ENCODE peak calls at places on chromosomes 13 and 19, in eight cellular contexts. One of them, this sample, is unnamed.

GRCh38 chr19:4676955-4677731 is 7.0 kb upstream of the MYDGF start:
- DNase-seq in Calu3: peak
- DNase-seq in psoas muscle: peak
- DNase-seq in astrocyte of the cerebellum: no peak
- DNase-seq in astrocyte of the spinal cord: peak
- DNase-seq in neural progenitor cell: peak
- DNase-seq in omental fat pad: no peak
- DNase-seq in HFF-Myc: peak
- DNase-seq in this sample: peak

GRCh38 chr13:93915269-93915809 is 564.1 kb downstream of the DCT start:
- DNase-seq in Calu3: no peak
- DNase-seq in psoas muscle: no peak
- DNase-seq in astrocyte of the spinal cord: peak
- DNase-seq in omental fat pad: no peak
- DNase-seq in neural progenitor cell: no peak
- DNase-seq in HFF-Myc: peak
- DNase-seq in astrocyte of the cerebellum: no peak
- DNase-seq in this sample: no peak

GRCh38 chr19:36950335-36951119 is 34.4 kb downstream of the ZNF568 start:
- DNase-seq in HFF-Myc: no peak
- DNase-seq in omental fat pad: no peak
- DNase-seq in astrocyte of the spinal cord: no peak
- DNase-seq in psoas muscle: no peak
- DNase-seq in neural progenitor cell: no peak
- DNase-seq in Calu3: no peak
- DNase-seq in astrocyte of the cerebellum: no peak
- DNase-seq in this sample: no peak

GRCh38 chr19:31553112-31553843 is 204.0 kb upstream of the TSHZ3 start:
- DNase-seq in Calu3: no peak
- DNase-seq in neural progenitor cell: no peak
- DNase-seq in astrocyte of the cerebellum: no peak
- DNase-seq in omental fat pad: no peak
- DNase-seq in astrocyte of the spinal cord: no peak
- DNase-seq in psoas muscle: no peak
- DNase-seq in HFF-Myc: no peak
- DNase-seq in this sample: no peak

GRCh38 chr13:113630804-113631203 is 27.2 kb downstream of the ATP4B start:
- DNase-seq in Calu3: no peak
- DNase-seq in HFF-Myc: no peak
- DNase-seq in neural progenitor cell: no peak
- DNase-seq in omental fat pad: no peak
- DNase-seq in astrocyte of the spinal cord: no peak
- DNase-seq in astrocyte of the cerebellum: no peak
- DNase-seq in psoas muscle: no peak
- DNase-seq in this sample: no peak

GRCh38 chr19:33758541-33759013 is 38.1 kb upstream of the KCTD15 start:
- DNase-seq in Calu3: no peak
- DNase-seq in astrocyte of the spinal cord: no peak
- DNase-seq in neural progenitor cell: no peak
- DNase-seq in astrocyte of the cerebellum: no peak
- DNase-seq in psoas muscle: no peak
- DNase-seq in HFF-Myc: no peak
- DNase-seq in omental fat pad: no peak
- DNase-seq in this sample: no peak

GRCh38 chr13:64992314-64992713 is 2237.8 kb downstream of the PCDH9 start:
- DNase-seq in psoas muscle: no peak
- DNase-seq in astrocyte of the spinal cord: no peak
- DNase-seq in HFF-Myc: no peak
- DNase-seq in neural progenitor cell: no peak
- DNase-seq in omental fat pad: no peak
- DNase-seq in astrocyte of the cerebellum: no peak
- DNase-seq in Calu3: no peak
- DNase-seq in this sample: no peak

GRCh38 chr13:114025432-114026127 is 51.7 kb upstream of the C13orf46 start:
- DNase-seq in neural progenitor cell: peak
- DNase-seq in psoas muscle: peak
- DNase-seq in astrocyte of the spinal cord: peak
- DNase-seq in Calu3: no peak
- DNase-seq in omental fat pad: no peak
- DNase-seq in HFF-Myc: peak
- DNase-seq in astrocyte of the cerebellum: no peak
- DNase-seq in this sample: no peak

GRCh38 chr19:10086032-10086903 is at the start of gene SHFL:
- DNase-seq in neural progenitor cell: peak
- DNase-seq in astrocyte of the spinal cord: peak
- DNase-seq in astrocyte of the cerebellum: peak
- DNase-seq in Calu3: peak
- DNase-seq in HFF-Myc: no peak
- DNase-seq in omental fat pad: no peak
- DNase-seq in psoas muscle: peak
- DNase-seq in this sample: peak

GRCh38 chr19:51259348-51260245 is 8.7 kb downstream of the SIGLECL1 start:
- DNase-seq in neural progenitor cell: peak
- DNase-seq in HFF-Myc: no peak
- DNase-seq in omental fat pad: no peak
- DNase-seq in astrocyte of the cerebellum: no peak
- DNase-seq in astrocyte of the spinal cord: no peak
- DNase-seq in psoas muscle: no peak
- DNase-seq in Calu3: peak
- DNase-seq in this sample: peak

GRCh38 chr13:114143806-114144605 is 11.6 kb upstream of the RASA3 start:
- DNase-seq in psoas muscle: no peak
- DNase-seq in astrocyte of the spinal cord: no peak
- DNase-seq in astrocyte of the cerebellum: no peak
- DNase-seq in HFF-Myc: no peak
- DNase-seq in Calu3: no peak
- DNase-seq in omental fat pad: no peak
- DNase-seq in neural progenitor cell: peak
- DNase-seq in this sample: peak

GRCh38 chr19:11554160-11554559 is 4.9 kb downstream of the ELOF1 start:
- DNase-seq in neural progenitor cell: no peak
- DNase-seq in astrocyte of the cerebellum: no peak
- DNase-seq in omental fat pad: no peak
- DNase-seq in astrocyte of the spinal cord: no peak
- DNase-seq in HFF-Myc: no peak
- DNase-seq in Calu3: no peak
- DNase-seq in psoas muscle: no peak
- DNase-seq in this sample: peak

GRCh38 chr19:54530866-54531265 is 28.2 kb downstream of the LAIR2 start:
- DNase-seq in psoas muscle: no peak
- DNase-seq in astrocyte of the cerebellum: no peak
- DNase-seq in HFF-Myc: no peak
- DNase-seq in omental fat pad: no peak
- DNase-seq in neural progenitor cell: no peak
- DNase-seq in astrocyte of the spinal cord: no peak
- DNase-seq in Calu3: no peak
- DNase-seq in this sample: no peak

GRCh38 chr13:112506046-112506445 is 81.9 kb downstream of the TUBGCP3 start:
- DNase-seq in astrocyte of the cerebellum: no peak
- DNase-seq in psoas muscle: no peak
- DNase-seq in omental fat pad: no peak
- DNase-seq in HFF-Myc: no peak
- DNase-seq in astrocyte of the spinal cord: no peak
- DNase-seq in Calu3: no peak
- DNase-seq in neural progenitor cell: no peak
- DNase-seq in this sample: no peak

GRCh38 chr13:48400820-48401219 is 12.1 kb downstream of the LPAR6 start:
- DNase-seq in psoas muscle: no peak
- DNase-seq in astrocyte of the cerebellum: peak
- DNase-seq in HFF-Myc: peak
- DNase-seq in Calu3: no peak
- DNase-seq in omental fat pad: no peak
- DNase-seq in astrocyte of the spinal cord: peak
- DNase-seq in neural progenitor cell: no peak
- DNase-seq in this sample: no peak

GRCh38 chr19:29672933-29673336 is 7.7 kb downstream of the PLEKHF1 start:
- DNase-seq in astrocyte of the spinal cord: no peak
- DNase-seq in HFF-Myc: no peak
- DNase-seq in omental fat pad: peak
- DNase-seq in psoas muscle: no peak
- DNase-seq in neural progenitor cell: no peak
- DNase-seq in Calu3: no peak
- DNase-seq in astrocyte of the cerebellum: no peak
- DNase-seq in this sample: peak

GRCh38 chr13:100333141-100333540 is 244.2 kb downstream of the PCCA start:
- DNase-seq in omental fat pad: no peak
- DNase-seq in Calu3: no peak
- DNase-seq in HFF-Myc: peak
- DNase-seq in astrocyte of the spinal cord: no peak
- DNase-seq in psoas muscle: no peak
- DNase-seq in astrocyte of the cerebellum: no peak
- DNase-seq in neural progenitor cell: no peak
- DNase-seq in this sample: no peak

DNA sequence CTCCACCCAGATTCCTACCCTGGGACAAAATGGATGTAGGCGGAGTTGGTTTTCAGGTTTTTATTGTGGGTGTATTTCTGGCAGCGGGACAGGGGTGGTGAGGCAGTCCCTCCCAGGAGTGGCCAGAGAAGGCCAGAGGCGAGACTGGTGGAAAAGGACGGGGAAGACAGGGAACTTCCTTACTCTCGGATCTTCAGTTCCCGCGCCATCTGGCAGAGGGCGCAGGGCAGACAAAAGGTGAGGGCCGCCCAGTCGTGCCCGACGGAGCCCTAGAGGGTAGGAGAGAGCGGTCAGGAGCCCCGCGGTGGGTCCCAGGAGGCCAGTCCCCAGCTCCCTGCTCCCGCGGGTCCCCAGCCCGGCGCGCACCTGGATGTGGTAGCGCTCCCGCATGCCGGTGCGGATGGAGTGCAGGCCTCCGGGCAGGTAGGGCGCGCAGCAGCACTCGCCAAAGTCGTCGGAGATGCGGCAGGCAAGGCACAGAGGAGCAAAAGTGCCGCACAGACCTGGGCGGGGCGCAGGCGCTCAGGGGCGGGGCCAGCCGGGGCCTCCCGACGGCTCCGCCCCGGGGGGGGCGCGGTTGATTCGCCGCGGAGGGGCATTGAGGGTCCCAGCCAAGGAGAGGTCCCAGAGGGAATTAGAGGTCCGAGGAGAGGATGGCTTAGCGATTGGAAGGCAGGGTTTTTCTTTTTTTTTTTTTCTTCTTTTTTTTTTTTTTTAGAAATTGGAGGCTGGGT is 3.0 kb downstream of the CNFN start:
- DNase-seq in astrocyte of the spinal cord: peak
- DNase-seq in Calu3: peak
- DNase-seq in omental fat pad: no peak
- DNase-seq in astrocyte of the cerebellum: no peak
- DNase-seq in neural progenitor cell: peak
- DNase-seq in psoas muscle: peak
- DNase-seq in HFF-Myc: no peak
- DNase-seq in this sample: peak
- TF ChIP-seq CTCF in astrocyte of the spinal cord: peak
- TF ChIP-seq CTCF in Calu3: peak
- TF ChIP-seq CTCF in omental fat pad: no peak
- TF ChIP-seq CTCF in astrocyte of the cerebellum: peak
- TF ChIP-seq CTCF in neural progenitor cell: peak
- TF ChIP-seq CTCF in psoas muscle: peak
- TF ChIP-seq CTCF in HFF-Myc: peak
- TF ChIP-seq CTCF in this sample: peak

GRCh38 chr13:73718248-73718647 is 416.0 kb downstream of the KLF12 start:
- DNase-seq in astrocyte of the spinal cord: no peak
- DNase-seq in HFF-Myc: no peak
- DNase-seq in neural progenitor cell: no peak
- DNase-seq in Calu3: no peak
- DNase-seq in omental fat pad: no peak
- DNase-seq in psoas muscle: no peak
- DNase-seq in astrocyte of the cerebellum: no peak
- DNase-seq in this sample: no peak
- TF ChIP-seq CTCF in astrocyte of the spinal cord: no peak
- TF ChIP-seq CTCF in HFF-Myc: no peak
- TF ChIP-seq CTCF in neural progenitor cell: no peak
- TF ChIP-seq CTCF in Calu3: no peak
- TF ChIP-seq CTCF in omental fat pad: no peak
- TF ChIP-seq CTCF in psoas muscle: no peak
- TF ChIP-seq CTCF in astrocyte of the cerebellum: no peak
- TF ChIP-seq CTCF in this sample: no peak

DNA sequence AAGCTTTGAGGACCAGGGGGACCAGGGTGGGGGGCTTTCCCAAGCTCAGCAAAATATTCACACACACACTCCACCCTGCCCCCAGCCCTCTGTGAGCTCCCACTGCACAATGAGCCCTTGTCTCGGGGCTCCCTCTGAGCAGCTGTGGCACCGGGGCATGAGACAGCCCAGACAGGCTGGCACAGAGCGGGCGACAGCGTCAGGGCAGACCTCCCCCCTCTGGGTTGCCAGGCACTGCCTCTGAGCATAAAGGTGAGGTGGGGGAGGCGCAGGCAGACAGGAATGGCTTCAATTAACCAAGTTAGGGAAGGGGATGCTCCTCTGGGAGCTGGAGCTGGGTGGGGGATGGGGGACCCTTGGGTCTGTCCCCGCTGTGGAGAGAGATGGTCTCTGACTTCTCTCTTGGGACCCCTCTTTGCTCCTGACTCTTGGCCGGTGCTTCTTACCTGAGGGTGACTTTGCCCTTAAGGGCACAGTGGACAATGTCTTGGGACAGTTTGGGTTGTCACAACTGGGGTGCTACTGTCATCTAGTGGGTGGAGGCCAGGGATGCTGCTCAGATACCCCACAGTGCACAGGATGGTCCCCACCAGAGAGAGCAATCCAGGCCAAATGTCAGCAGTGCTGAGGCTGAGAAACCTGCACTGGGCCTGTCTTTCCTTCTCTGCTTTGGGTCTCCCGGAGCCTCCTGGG is 30.3 kb downstream of the LYL1 start:
- DNase-seq in HFF-Myc: no peak
- DNase-seq in neural progenitor cell: no peak
- DNase-seq in omental fat pad: no peak
- DNase-seq in Calu3: no peak
- DNase-seq in astrocyte of the spinal cord: no peak
- DNase-seq in psoas muscle: no peak
- DNase-seq in astrocyte of the cerebellum: no peak
- DNase-seq in this sample: no peak
- TF ChIP-seq CTCF in HFF-Myc: no peak
- TF ChIP-seq CTCF in neural progenitor cell: no peak
- TF ChIP-seq CTCF in omental fat pad: no peak
- TF ChIP-seq CTCF in Calu3: no peak
- TF ChIP-seq CTCF in astrocyte of the spinal cord: no peak
- TF ChIP-seq CTCF in psoas muscle: no peak
- TF ChIP-seq CTCF in astrocyte of the cerebellum: no peak
- TF ChIP-seq CTCF in this sample: no peak

GRCh38 chr13:61286148-61286745 is 129.4 kb downstream of the PCDH20 start:
- DNase-seq in omental fat pad: no peak
- DNase-seq in neural progenitor cell: peak
- DNase-seq in Calu3: no peak
- DNase-seq in astrocyte of the spinal cord: no peak
- DNase-seq in astrocyte of the cerebellum: no peak
- DNase-seq in HFF-Myc: no peak
- DNase-seq in psoas muscle: no peak
- DNase-seq in this sample: peak
- TF ChIP-seq CTCF in omental fat pad: no peak
- TF ChIP-seq CTCF in neural progenitor cell: peak
- TF ChIP-seq CTCF in Calu3: no peak
- TF ChIP-seq CTCF in astrocyte of the spinal cord: peak
- TF ChIP-seq CTCF in astrocyte of the cerebellum: no peak
- TF ChIP-seq CTCF in HFF-Myc: no peak
- TF ChIP-seq CTCF in psoas muscle: no peak
- TF ChIP-seq CTCF in this sample: no peak

GRCh38 chr19:1177322-1178114 is 3.5 kb upstream of the SBNO2 start:
- DNase-seq in psoas muscle: no peak
- DNase-seq in HFF-Myc: peak
- DNase-seq in omental fat pad: no peak
- DNase-seq in Calu3: peak
- DNase-seq in astrocyte of the cerebellum: peak
- DNase-seq in astrocyte of the spinal cord: peak
- DNase-seq in neural progenitor cell: no peak
- DNase-seq in this sample: no peak
- TF ChIP-seq CTCF in psoas muscle: no peak
- TF ChIP-seq CTCF in HFF-Myc: peak
- TF ChIP-seq CTCF in omental fat pad: no peak
- TF ChIP-seq CTCF in Calu3: no peak
- TF ChIP-seq CTCF in astrocyte of the cerebellum: peak
- TF ChIP-seq CTCF in astrocyte of the spinal cord: peak
- TF ChIP-seq CTCF in neural progenitor cell: no peak
- TF ChIP-seq CTCF in this sample: no peak

GRCh38 chr13:108218044-108218974 is at the start of gene ABHD13:
- DNase-seq in neural progenitor cell: peak
- DNase-seq in omental fat pad: peak
- DNase-seq in HFF-Myc: peak
- DNase-seq in astrocyte of the spinal cord: peak
- DNase-seq in psoas muscle: peak
- DNase-seq in astrocyte of the cerebellum: peak
- DNase-seq in Calu3: peak
- DNase-seq in this sample: peak
- TF ChIP-seq CTCF in neural progenitor cell: no peak
- TF ChIP-seq CTCF in omental fat pad: no peak
- TF ChIP-seq CTCF in HFF-Myc: no peak
- TF ChIP-seq CTCF in astrocyte of the spinal cord: no peak
- TF ChIP-seq CTCF in psoas muscle: no peak
- TF ChIP-seq CTCF in astrocyte of the cerebellum: no peak
- TF ChIP-seq CTCF in Calu3: no peak
- TF ChIP-seq CTCF in this sample: no peak